ENCODE peak calls at places on chromosome 21, in six cellular contexts. One of them, this sample, is unnamed.

GRCh38 chr21:27423073-27423472 is 456.2 kb upstream of the ADAMTS5 start:
- DNase-seq in cardiac muscle cell: peak; percentile 87
- DNase-seq in prostate gland: no peak
- DNase-seq in ascending aorta: peak; percentile 23
- DNase-seq in choroid plexus epithelial cell: peak; percentile 95
- DNase-seq in HFF-Myc: peak; percentile 52
- DNase-seq in this sample: no peak

GRCh38 chr21:34336245-34336644 is 27.6 kb upstream of the KCNE2 start:
- DNase-seq in cardiac muscle cell: peak; percentile 39
- DNase-seq in prostate gland: no peak
- DNase-seq in ascending aorta: no peak
- DNase-seq in choroid plexus epithelial cell: peak; percentile 32
- DNase-seq in HFF-Myc: no peak
- DNase-seq in this sample: no peak

GRCh38 chr21:39668369-39668768 is 55.6 kb downstream of the B3GALT5 start:
- DNase-seq in cardiac muscle cell: no peak
- DNase-seq in prostate gland: no peak
- DNase-seq in ascending aorta: no peak
- DNase-seq in choroid plexus epithelial cell: no peak
- DNase-seq in HFF-Myc: no peak
- DNase-seq in this sample: no peak

GRCh38 chr21:17454315-17455027 is 58.4 kb upstream of the CXADR start:
- DNase-seq in cardiac muscle cell: peak; percentile 77
- DNase-seq in prostate gland: no peak
- DNase-seq in ascending aorta: no peak
- DNase-seq in choroid plexus epithelial cell: peak; percentile 90
- DNase-seq in HFF-Myc: peak; percentile 89
- DNase-seq in this sample: no peak

GRCh38 chr21:38965910-38966504 is 160.3 kb downstream of the ETS2 start:
- DNase-seq in cardiac muscle cell: peak; percentile 23
- DNase-seq in prostate gland: no peak
- DNase-seq in ascending aorta: no peak
- DNase-seq in choroid plexus epithelial cell: peak; percentile 91
- DNase-seq in HFF-Myc: no peak
- DNase-seq in this sample: no peak

GRCh38 chr21:36861595-36861883 is 104.9 kb downstream of the HLCS start:
- DNase-seq in cardiac muscle cell: no peak
- DNase-seq in prostate gland: no peak
- DNase-seq in ascending aorta: no peak
- DNase-seq in choroid plexus epithelial cell: peak; percentile 20
- DNase-seq in HFF-Myc: no peak
- DNase-seq in this sample: no peak

GRCh38 chr21:41361786-41362604 is at the start of gene MX2:
- DNase-seq in cardiac muscle cell: peak; percentile 93
- DNase-seq in prostate gland: no peak
- DNase-seq in ascending aorta: no peak
- DNase-seq in choroid plexus epithelial cell: peak; percentile 69
- DNase-seq in HFF-Myc: peak; percentile 61
- DNase-seq in this sample: peak; percentile 91

GRCh38 chr21:17921579-17922530 is 102.7 kb upstream of the C21orf91 start:
- DNase-seq in cardiac muscle cell: peak; percentile 87
- DNase-seq in prostate gland: peak; percentile 15
- DNase-seq in ascending aorta: no peak
- DNase-seq in choroid plexus epithelial cell: peak; percentile 85
- DNase-seq in HFF-Myc: peak; percentile 98
- DNase-seq in this sample: no peak

GRCh38 chr21:38439336-38439900 is 58.9 kb downstream of the ERG start:
- DNase-seq in cardiac muscle cell: peak; percentile 55
- DNase-seq in prostate gland: no peak
- DNase-seq in ascending aorta: no peak
- DNase-seq in choroid plexus epithelial cell: no peak
- DNase-seq in HFF-Myc: no peak
- DNase-seq in this sample: no peak

GRCh38 chr21:36022704-36023103 is 37.6 kb downstream of the SETD4 start:
- DNase-seq in cardiac muscle cell: no peak
- DNase-seq in prostate gland: no peak
- DNase-seq in ascending aorta: no peak
- DNase-seq in choroid plexus epithelial cell: no peak
- DNase-seq in HFF-Myc: no peak
- DNase-seq in this sample: no peak

DNA sequence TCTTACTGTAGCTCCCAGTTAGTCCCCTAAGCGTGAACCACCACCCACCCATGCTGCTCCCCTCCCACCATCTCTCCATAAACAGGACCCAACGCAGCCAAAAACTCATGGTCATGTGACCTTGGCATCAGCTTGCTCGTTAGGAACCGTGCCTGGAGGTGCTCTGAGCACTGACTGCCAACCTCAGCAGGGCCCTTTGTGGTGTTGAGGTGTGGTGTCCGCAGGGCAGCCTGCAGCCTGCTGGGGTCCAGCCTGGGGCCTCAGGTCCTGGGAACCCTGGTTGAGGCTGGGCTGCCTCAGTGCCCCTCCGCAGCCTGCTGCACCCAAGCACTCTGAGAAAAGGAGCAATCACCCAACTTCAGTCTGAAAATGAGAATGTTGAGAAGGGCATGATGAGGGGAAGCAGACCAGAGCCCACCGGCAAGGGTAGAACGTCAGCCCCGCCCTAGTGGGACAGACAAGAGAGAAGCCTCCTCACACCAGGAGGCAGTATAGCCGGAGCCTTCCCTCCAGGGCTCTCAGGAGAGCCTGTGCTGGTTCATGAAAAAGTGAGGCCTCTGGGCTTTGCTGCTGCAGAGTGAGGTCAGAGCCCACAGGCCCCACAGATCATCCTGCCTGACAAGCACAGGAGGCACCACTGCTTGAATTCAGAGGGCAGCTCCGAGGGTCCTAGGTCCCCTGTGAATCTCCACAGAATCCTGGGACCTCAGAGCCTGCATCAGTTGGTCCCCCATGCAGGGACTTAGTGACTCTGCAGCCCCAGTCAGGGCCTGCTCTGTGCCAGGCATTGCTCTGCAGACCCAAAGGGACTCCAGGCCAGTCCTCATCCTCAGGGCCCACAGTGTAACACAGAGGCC is 4.9 kb upstream of the COL6A2 start:
- DNase-seq in cardiac muscle cell: no peak
- DNase-seq in prostate gland: no peak
- DNase-seq in ascending aorta: no peak
- DNase-seq in choroid plexus epithelial cell: no peak
- DNase-seq in HFF-Myc: no peak
- DNase-seq in this sample: peak; percentile 91
- H3K4me3 ChIP-seq in cardiac muscle cell: no peak overlapping the region
- H3K4me3 ChIP-seq in prostate gland: no peak overlapping the region
- H3K4me3 ChIP-seq in ascending aorta: no peak overlapping the region
- H3K4me3 ChIP-seq in choroid plexus epithelial cell: no peak overlapping the region
- H3K4me3 ChIP-seq in HFF-Myc: no peak overlapping the region
- H3K4me3 ChIP-seq in this sample: no peak overlapping the region

GRCh38 chr21:42862774-42863503 is 16.4 kb downstream of the WDR4 start:
- DNase-seq in cardiac muscle cell: no peak
- DNase-seq in prostate gland: no peak
- DNase-seq in ascending aorta: no peak
- DNase-seq in choroid plexus epithelial cell: no peak
- DNase-seq in HFF-Myc: no peak
- DNase-seq in this sample: no peak
- H3K4me3 ChIP-seq in cardiac muscle cell: no peak overlapping the region
- H3K4me3 ChIP-seq in prostate gland: no peak overlapping the region
- H3K4me3 ChIP-seq in ascending aorta: no peak overlapping the region
- H3K4me3 ChIP-seq in choroid plexus epithelial cell: no peak overlapping the region
- H3K4me3 ChIP-seq in HFF-Myc: no peak overlapping the region
- H3K4me3 ChIP-seq in this sample: no peak overlapping the region

DNA sequence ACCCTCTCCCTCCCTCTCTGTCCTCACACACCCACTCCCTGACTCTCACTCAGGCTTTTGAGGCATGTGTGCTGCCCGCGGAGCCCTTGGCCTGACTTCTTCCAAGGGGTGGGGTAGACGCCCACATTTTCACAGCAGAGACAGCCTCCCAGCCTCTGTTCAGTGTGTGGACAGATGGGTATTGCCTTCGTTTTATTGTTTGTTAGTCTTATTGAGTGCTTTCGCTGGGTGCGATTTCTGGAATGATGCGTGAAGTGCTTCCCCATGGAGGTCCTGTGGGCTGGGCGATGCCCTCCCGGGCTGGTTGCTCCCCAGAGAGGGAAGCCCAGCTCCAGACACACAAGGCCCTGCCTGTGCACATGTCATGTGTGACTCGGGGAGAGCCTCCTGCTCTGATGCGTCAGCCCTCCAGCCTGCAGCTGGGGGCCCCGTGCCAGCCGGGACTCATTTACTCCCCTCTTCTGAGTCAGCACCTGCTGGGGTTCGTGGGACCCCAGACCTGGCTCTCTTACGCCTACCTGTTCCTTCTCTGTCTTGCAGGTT is 14.7 kb downstream of the PDXK start:
- DNase-seq in cardiac muscle cell: peak; percentile 64
- DNase-seq in prostate gland: no peak
- DNase-seq in ascending aorta: no peak
- DNase-seq in choroid plexus epithelial cell: peak; percentile 34
- DNase-seq in HFF-Myc: no peak
- DNase-seq in this sample: no peak
- H3K4me3 ChIP-seq in cardiac muscle cell: no peak overlapping the region
- H3K4me3 ChIP-seq in prostate gland: no peak overlapping the region
- H3K4me3 ChIP-seq in ascending aorta: no peak overlapping the region
- H3K4me3 ChIP-seq in choroid plexus epithelial cell: no peak overlapping the region
- H3K4me3 ChIP-seq in HFF-Myc: no peak overlapping the region
- H3K4me3 ChIP-seq in this sample: no peak overlapping the region

GRCh38 chr21:29436650-29437049 is 137.9 kb downstream of the BACH1 start:
- DNase-seq in cardiac muscle cell: no peak
- DNase-seq in prostate gland: no peak
- DNase-seq in ascending aorta: no peak
- DNase-seq in choroid plexus epithelial cell: no peak
- DNase-seq in HFF-Myc: no peak
- DNase-seq in this sample: no peak
- H3K4me3 ChIP-seq in cardiac muscle cell: no peak overlapping the region
- H3K4me3 ChIP-seq in prostate gland: no peak overlapping the region
- H3K4me3 ChIP-seq in ascending aorta: no peak overlapping the region
- H3K4me3 ChIP-seq in choroid plexus epithelial cell: no peak overlapping the region
- H3K4me3 ChIP-seq in HFF-Myc: no peak overlapping the region
- H3K4me3 ChIP-seq in this sample: no peak overlapping the region

DNA sequence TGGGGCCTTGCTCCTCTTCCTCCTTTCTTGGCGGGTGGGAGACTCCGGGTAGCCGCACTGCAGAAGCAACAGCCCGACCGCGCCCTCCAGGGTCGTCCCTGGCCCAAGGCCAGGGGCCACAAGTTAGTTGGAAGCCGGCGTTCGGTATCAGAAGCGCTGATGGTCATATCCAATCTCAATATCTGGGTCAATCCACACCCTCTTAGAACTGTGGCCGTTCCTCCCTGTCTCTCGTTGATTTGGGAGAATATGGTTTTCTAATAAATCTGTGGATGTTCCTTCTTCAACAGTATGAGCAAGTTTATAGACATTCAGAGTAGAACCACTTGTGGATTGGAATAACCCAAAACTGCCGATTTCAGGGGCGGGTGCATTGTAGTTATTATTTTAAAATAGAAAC is 2.5 kb downstream of the OLIG2 start:
- DNase-seq in cardiac muscle cell: no peak
- DNase-seq in prostate gland: no peak
- DNase-seq in ascending aorta: no peak
- DNase-seq in choroid plexus epithelial cell: no peak
- DNase-seq in HFF-Myc: no peak
- DNase-seq in this sample: no peak
- H3K4me3 ChIP-seq in cardiac muscle cell: no peak overlapping the region
- H3K4me3 ChIP-seq in prostate gland: no peak overlapping the region
- H3K4me3 ChIP-seq in ascending aorta: no peak overlapping the region
- H3K4me3 ChIP-seq in choroid plexus epithelial cell: no peak overlapping the region
- H3K4me3 ChIP-seq in HFF-Myc: no peak overlapping the region
- H3K4me3 ChIP-seq in this sample: no peak overlapping the region

This sample was measured in vagina.